ENCODE peak calls at places on chromosomes 7 and 10, in five cellular contexts. P is CD8-positive, alpha-beta memory T cell; O is K562; R is left ventricle myocardium inferior; Z is tibial artery. N is an unnamed sample. For H3K9me3, the result is how much of the 10 kb centered on the place peaks cover.

GRCh38 chr7:6306471-6306870 is 34.0 kb upstream of the CYTH3 start:
- DNase-seq in O (no peak), Z (no peak), P (no peak), R (no peak), N (no peak)

GRCh38 chr7:1368682-1369571 is 90.3 kb downstream of the MICALL2 start:
- DNase-seq in R (no peak), O (peak), P (no peak), Z (no peak), N (peak)

GRCh38 chr7:159159731-159160130 is 15.1 kb upstream of the VIPR2 start:
- DNase-seq in O (no peak), R (no peak), P (no peak), Z (no peak), N (no peak)

GRCh38 chr7:81410471-81411117 is 359.3 kb downstream of the HGF start:
- DNase-seq in Z (no peak), O (no peak), R (no peak), P (no peak), N (no peak)

GRCh38 chr10:98323221-98324164 is 55.5 kb upstream of the LOXL4 start:
- DNase-seq in R (peak), O (peak), P (no peak), Z (peak), N (no peak)

GRCh38 chr7:141220263-141220662 is 146.4 kb downstream of the TMEM178B start:
- DNase-seq in R (no peak), O (peak), P (no peak), Z (no peak), N (peak)

GRCh38 chr10:88190123-88190522 is 326.7 kb downstream of the PTEN start:
- DNase-seq in Z (no peak), R (no peak), P (no peak), O (no peak), N (no peak)

GRCh38 chr10:109027534-109028185 is 895.7 kb downstream of the XPNPEP1 start:
- DNase-seq in P (no peak), Z (no peak), R (no peak), O (no peak), N (no peak)

GRCh38 chr7:25968205-25968993 is 183.6 kb upstream of the NFE2L3 start:
- DNase-seq in Z (no peak), P (no peak), R (no peak), O (no peak), N (no peak)

GRCh38 chr7:105648561-105649401 is 67.5 kb upstream of the EFCAB10 start:
- DNase-seq in Z (no peak), P (no peak), R (no peak), O (no peak), N (peak)

GRCh38 chr10:11547111-11547625 is 64.3 kb downstream of the USP6NL start:
- DNase-seq in R (no peak), Z (no peak), P (no peak), O (no peak), N (no peak)

GRCh38 chr7:138257459-138258193 is 181.4 kb downstream of the AKR1D1 start:
- DNase-seq in O (peak), P (no peak), Z (no peak), R (no peak), N (no peak)

GRCh38 chr7:103989785-103990775 is 622 bp upstream of the RELN start:
- DNase-seq in P (no peak), Z (no peak), R (no peak), O (peak), N (peak)

GRCh38 chr10:93199221-93199681 is 125.6 kb downstream of the CYP26A1 start:
- DNase-seq in R (peak), P (no peak), O (no peak), Z (peak), N (no peak)

GRCh38 chr7:50461695-50462094 is 11.5 kb upstream of the FIGNL1 start:
- DNase-seq in Z (no peak), P (no peak), O (no peak), R (no peak), N (no peak)

GRCh38 chr7:101557978-101558741 is 70.9 kb downstream of the MYL10 start:
- DNase-seq in O (no peak), Z (peak), R (no peak), P (no peak), N (no peak)

GRCh38 chr10:68559872-68560200 is 301 bp upstream of the TET1 start:
- DNase-seq in O (no peak), R (no peak), P (no peak), Z (no peak), N (no peak)

GRCh38 chr10:12393831-12394230 is 44.5 kb downstream of the CAMK1D start:
- DNase-seq in O (no peak), R (no peak), P (no peak), Z (peak), N (no peak)

GRCh38 chr7:26170663-26171062 is 18.7 kb downstream of the NFE2L3 start:
- DNase-seq in P (no peak), R (no peak), Z (no peak), O (no peak), N (no peak)

GRCh38 chr10:124461642-124462347 is at the start of gene LHPP:
- DNase-seq in Z (peak), O (peak), P (peak), R (peak), N (peak)

GRCh38 chr10:124465003-124465776 is 3.6 kb downstream of the LHPP start:
- DNase-seq in O (no peak), P (peak), R (no peak), Z (no peak), N (no peak)

GRCh38 chr10:124465777-124466488 is 4.3 kb downstream of the LHPP start:
- DNase-seq in Z (no peak), R (no peak), P (no peak), O (no peak), N (no peak)

GRCh38 chr10:124462348-124462695 is 699 bp downstream of the LHPP start:
- DNase-seq in Z (no peak), R (no peak), P (no peak), O (no peak), N (no peak)

DNA sequence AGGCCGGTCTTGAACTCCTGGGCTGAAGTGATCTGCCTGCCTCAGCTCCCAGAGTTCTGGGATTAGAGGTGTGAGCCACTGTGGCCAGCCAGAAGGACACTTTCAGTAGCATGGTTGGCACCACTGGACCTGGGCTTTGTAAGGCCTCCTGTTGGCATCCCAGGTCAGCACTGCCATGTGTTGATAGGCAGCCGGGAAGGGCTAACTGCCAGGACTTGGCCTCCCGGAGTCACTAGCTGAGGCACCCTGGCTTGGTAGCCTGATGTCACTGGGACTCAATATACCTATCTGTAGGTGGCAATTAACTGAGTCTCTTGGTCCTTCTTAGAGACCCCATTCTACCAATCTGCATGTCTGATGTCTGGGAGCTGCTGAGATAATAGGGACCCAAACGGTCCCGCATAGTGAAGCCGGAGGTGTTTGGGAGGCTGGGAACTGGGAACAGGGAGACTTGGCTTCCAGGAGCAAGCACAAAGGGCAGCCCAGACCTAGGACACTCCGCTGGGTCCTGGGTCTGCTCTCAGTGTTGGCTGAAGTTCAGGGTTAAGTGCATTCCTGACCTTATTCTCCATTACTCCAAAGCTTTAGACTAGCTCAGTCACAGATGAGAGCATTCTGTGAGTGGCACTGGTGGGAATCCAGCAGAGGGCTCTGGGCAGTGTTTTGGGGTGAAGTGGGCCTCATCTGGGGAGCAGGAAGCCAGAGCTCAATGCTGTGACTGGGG is 2.6 kb downstream of the LHPP start:
- DNase-seq in R (no peak), P (no peak), Z (no peak), O (no peak), N (no peak)
- H3K27ac ChIP-seq in R (no peak), P (no peak), Z (no peak), O (peak), N (no peak)

DNA sequence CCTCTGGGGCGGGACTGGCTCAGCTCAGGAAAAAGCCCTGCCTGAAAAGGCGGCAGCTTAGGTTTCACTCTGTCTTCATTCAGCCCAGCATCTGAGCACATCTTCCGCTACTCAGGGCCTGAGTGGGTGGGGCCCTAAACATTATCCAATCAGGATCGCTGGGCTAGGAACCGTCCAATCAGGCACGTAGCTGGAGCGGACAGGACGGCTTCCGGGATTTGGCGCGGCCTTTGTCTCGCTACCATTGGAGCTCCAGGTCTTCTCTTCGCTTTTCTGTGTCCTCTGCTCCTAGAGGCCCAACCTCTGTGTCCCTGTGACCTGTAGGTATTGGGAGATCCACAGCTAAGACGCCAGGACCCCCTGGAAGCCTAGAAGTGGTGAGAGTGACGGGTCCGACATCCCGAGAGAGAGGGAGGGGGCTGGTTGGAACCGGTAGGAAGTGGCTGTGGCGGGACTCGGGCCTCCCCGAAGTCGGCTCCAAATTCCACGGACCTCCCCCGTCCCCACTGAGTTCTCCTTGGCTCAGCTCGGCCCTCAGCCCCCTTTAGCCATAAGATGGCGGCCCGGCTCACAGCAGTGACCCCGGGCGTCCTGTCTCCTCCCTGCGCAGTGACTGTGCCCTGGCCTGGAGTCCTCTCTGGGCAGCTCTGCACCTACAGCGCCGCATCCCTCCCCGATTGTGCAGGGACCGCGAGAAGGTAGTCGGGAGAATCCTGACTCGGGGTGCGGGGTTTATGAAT is 99.1 kb downstream of the ZNF680 start:
- DNase-seq in P (peak), R (peak), Z (peak), O (peak), N (no peak)
- H3K9me3 ChIP-seq in P (under half), R (under half), Z (under half), O (under half), N (under half)

GRCh38 chr10:3714957-3715356 is 70.1 kb downstream of the KLF6 start:
- DNase-seq in Z (no peak), O (no peak), P (no peak), R (no peak), N (no peak)
- H3K4me3 ChIP-seq in Z (no peak), O (no peak), P (no peak), R (no peak), N (no peak)

DNA sequence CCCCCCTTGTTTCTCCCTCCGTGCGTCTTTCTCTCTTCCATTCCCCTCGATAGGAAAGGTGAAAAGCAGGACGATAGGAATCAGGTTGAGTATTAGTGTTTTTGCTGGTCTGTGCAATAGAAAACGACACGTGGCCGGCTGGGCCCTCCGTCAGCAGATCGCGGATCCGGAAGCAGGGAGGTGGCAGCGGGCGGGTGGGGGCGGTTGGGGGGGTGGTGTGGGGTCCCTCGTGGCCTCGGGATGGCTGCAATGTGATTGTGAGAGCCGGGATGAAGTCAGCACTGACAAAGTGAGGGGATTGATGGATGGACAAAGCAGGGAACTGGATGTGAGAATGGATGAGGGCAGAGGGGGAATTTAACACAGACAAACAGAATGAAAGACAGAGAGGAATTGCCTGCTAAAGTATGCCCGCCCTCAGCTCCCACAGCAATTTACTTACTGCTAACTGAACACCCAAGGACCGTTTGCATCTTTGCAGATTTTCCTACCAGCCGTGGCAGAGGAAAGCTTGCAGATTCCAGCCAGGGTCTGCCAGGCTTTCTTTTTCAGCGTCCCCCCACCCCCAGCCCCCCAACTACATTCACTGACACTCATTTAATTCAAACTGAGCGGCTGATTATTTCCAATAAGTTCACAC is 280.9 kb downstream of the LRMDA start:
- DNase-seq in Z (peak), P (no peak), R (no peak), O (no peak), N (no peak)
- H3K27ac ChIP-seq in Z (no peak), P (no peak), R (no peak), O (no peak), N (no peak)

GRCh38 chr10:29295813-29296212 is 6.9 kb downstream of the LYZL1 start:
- DNase-seq in O (no peak), R (no peak), Z (no peak), P (no peak), N (no peak)
- H3K9me3 ChIP-seq in O (under half), R (half or more), Z (under half), P (under half), N (under half)

GRCh38 chr10:32050145-32050544 is 6.1 kb downstream of the KIF5B start:
- DNase-seq in Z (no peak), P (no peak), R (no peak), O (no peak), N (no peak)
- H3K4me3 ChIP-seq in Z (no peak), P (no peak), R (peak), O (no peak), N (no peak)

DNA sequence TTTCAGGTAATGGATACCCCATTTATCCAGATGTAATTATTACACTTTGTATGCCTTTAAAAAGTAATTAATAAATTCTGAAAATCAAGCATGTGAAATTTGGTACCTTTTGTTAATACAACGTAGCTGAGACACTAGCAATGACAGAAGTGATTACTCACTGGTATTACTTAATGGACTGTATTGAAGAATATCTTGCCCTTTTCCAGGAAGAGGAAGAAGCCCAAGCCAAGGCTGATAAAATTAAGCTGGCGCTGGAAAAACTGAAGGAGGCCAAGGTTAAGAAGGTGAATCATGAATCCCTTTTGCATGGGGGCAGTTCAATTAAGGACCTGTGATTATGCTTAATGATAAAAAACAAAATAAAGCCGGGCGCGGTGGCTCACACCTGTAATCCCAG is 64.8 kb downstream of the APBB1IP start:
- DNase-seq in Z (no peak), P (no peak), O (no peak), R (no peak), N (no peak)
- H3K27ac ChIP-seq in Z (no peak), P (no peak), O (no peak), R (no peak), N (no peak)

DNA sequence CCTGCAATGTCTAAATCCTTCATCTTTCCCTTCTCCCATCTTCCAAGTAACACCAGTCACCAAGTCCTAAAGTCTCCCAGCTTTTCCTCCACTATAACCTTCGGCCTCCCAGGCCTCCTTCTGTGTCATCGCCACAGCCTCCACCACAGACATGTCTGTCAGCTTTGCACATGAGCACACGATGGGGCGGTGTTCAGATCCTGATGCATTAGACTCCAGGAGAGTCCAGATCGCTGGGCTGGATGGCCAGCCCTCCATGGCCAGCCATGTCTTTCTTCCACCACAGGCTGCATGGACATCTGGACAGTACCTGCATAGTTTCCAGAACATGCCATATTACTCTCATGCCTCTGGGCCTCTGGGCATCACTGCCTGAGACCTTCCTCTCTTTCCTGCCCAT is 974.2 kb upstream of the ZNF722 start:
- DNase-seq in R (no peak), O (no peak), Z (no peak), P (no peak), N (no peak)
- H3K9me3 ChIP-seq in R (half or more), O (under half), Z (under half), P (under half), N (under half)

GRCh38 chr10:127198721-127199120 is 2.3 kb upstream of the INSYN2A start:
- DNase-seq in Z (no peak), O (no peak), P (no peak), R (no peak), N (no peak)

GRCh38 chr10:127195571-127196226 is 692 bp downstream of the INSYN2A start:
- DNase-seq in O (no peak), R (no peak), P (no peak), Z (no peak), N (peak)

GRCh38 chr10:127196227-127196954 is at the start of gene INSYN2A:
- DNase-seq in R (peak), Z (no peak), O (no peak), P (no peak), N (peak)

GRCh38 chr10:127198307-127198706 is 1.9 kb upstream of the INSYN2A start:
- DNase-seq in O (no peak), Z (no peak), R (no peak), P (no peak), N (no peak)

GRCh38 chr10:127196955-127197432 is 603 bp upstream of the INSYN2A start:
- DNase-seq in Z (no peak), R (no peak), O (no peak), P (no peak), N (no peak)
- H3K4me3 ChIP-seq in Z (no peak), R (peak), O (no peak), P (no peak), N (peak)

GRCh38 chr7:9600974-9601373 is 1167.6 kb downstream of the NXPH1 start:
- DNase-seq in R (no peak), P (no peak), Z (no peak), O (no peak), N (peak)

DNA sequence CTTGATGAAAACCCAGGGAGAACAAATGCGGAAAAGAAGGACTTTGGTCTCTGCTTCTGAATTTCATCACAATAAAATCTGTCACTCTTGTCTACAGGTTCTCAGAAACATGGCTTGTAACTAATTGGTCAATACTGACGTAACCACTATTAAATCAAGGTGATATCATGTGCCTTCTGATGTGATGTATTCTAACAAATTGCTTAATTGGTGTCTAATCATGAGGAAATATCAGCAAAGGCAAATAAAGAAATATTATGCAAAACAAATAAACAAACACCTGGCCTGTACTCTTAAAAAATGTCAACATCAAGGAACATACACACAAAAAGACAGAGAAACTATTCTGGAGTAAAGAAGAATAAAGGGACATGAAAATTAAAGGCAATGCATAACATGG is 1165.0 kb downstream of the NXPH1 start:
- DNase-seq in Z (no peak), O (no peak), P (no peak), R (no peak), N (no peak)
- H3K27ac ChIP-seq in Z (no peak), O (no peak), P (no peak), R (no peak), N (no peak)